ENCODE peak calls at places on chromosomes 6 and 20, in ten cellular contexts. One of them, this sample, is unnamed.

GRCh38 chr6:9583946-9584345 is 830.9 kb downstream of the TFAP2A start:
- DNase-seq in endothelial cell: no peak
- DNase-seq in kidney: no peak
- DNase-seq in GM12865: no peak
- DNase-seq in cardiac fibroblast: no peak
- DNase-seq in breast epithelium: no peak
- DNase-seq in progenitor cell of endocrine pancreas: no peak
- DNase-seq in coronary artery: no peak
- DNase-seq in body of pancreas: no peak
- DNase-seq in H1: no peak
- DNase-seq in this sample: no peak

GRCh38 chr6:124054034-124054433 is 250.4 kb downstream of the NKAIN2 start:
- DNase-seq in H1: no peak
- DNase-seq in endothelial cell: no peak
- DNase-seq in kidney: no peak
- DNase-seq in GM12865: no peak
- DNase-seq in breast epithelium: no peak
- DNase-seq in body of pancreas: no peak
- DNase-seq in progenitor cell of endocrine pancreas: no peak
- DNase-seq in cardiac fibroblast: no peak
- DNase-seq in coronary artery: no peak
- DNase-seq in this sample: no peak

GRCh38 chr6:35090734-35091133 is 50.4 kb downstream of the TCP11 start:
- DNase-seq in breast epithelium: no peak
- DNase-seq in cardiac fibroblast: no peak
- DNase-seq in endothelial cell: no peak
- DNase-seq in progenitor cell of endocrine pancreas: no peak
- DNase-seq in body of pancreas: no peak
- DNase-seq in kidney: no peak
- DNase-seq in H1: no peak
- DNase-seq in coronary artery: no peak
- DNase-seq in GM12865: no peak
- DNase-seq in this sample: no peak

GRCh38 chr6:73451166-73452106 is 661 bp downstream of the CGAS start:
- DNase-seq in body of pancreas: peak; percentile 48
- DNase-seq in endothelial cell: peak; percentile 30
- DNase-seq in cardiac fibroblast: peak; percentile 40
- DNase-seq in GM12865: peak; percentile 84
- DNase-seq in kidney: peak; percentile 77
- DNase-seq in progenitor cell of endocrine pancreas: peak; percentile 14
- DNase-seq in coronary artery: peak; percentile 81
- DNase-seq in breast epithelium: no peak
- DNase-seq in H1: peak; percentile 39
- DNase-seq in this sample: peak; percentile 56

GRCh38 chr6:109769213-109769612 is 78.1 kb downstream of the FIG4 start:
- DNase-seq in breast epithelium: no peak
- DNase-seq in coronary artery: no peak
- DNase-seq in body of pancreas: no peak
- DNase-seq in cardiac fibroblast: no peak
- DNase-seq in endothelial cell: no peak
- DNase-seq in progenitor cell of endocrine pancreas: no peak
- DNase-seq in H1: no peak
- DNase-seq in kidney: no peak
- DNase-seq in GM12865: no peak
- DNase-seq in this sample: no peak

GRCh38 chr20:4866429-4866828 is 134.9 kb downstream of the SLC23A2 start:
- DNase-seq in progenitor cell of endocrine pancreas: no peak
- DNase-seq in breast epithelium: no peak
- DNase-seq in coronary artery: no peak
- DNase-seq in cardiac fibroblast: no peak
- DNase-seq in GM12865: no peak
- DNase-seq in H1: no peak
- DNase-seq in kidney: no peak
- DNase-seq in endothelial cell: no peak
- DNase-seq in body of pancreas: no peak
- DNase-seq in this sample: no peak

GRCh38 chr6:113361014-113361645 is 496.0 kb upstream of the MARCKS start:
- DNase-seq in cardiac fibroblast: no peak
- DNase-seq in body of pancreas: no peak
- DNase-seq in coronary artery: no peak
- DNase-seq in GM12865: no peak
- DNase-seq in endothelial cell: no peak
- DNase-seq in kidney: no peak
- DNase-seq in progenitor cell of endocrine pancreas: no peak
- DNase-seq in breast epithelium: no peak
- DNase-seq in H1: no peak
- DNase-seq in this sample: peak; percentile 49

GRCh38 chr6:12275084-12275483 is 15.1 kb upstream of the EDN1 start:
- DNase-seq in GM12865: peak; percentile 26
- DNase-seq in H1: no peak
- DNase-seq in progenitor cell of endocrine pancreas: no peak
- DNase-seq in coronary artery: no peak
- DNase-seq in breast epithelium: no peak
- DNase-seq in body of pancreas: no peak
- DNase-seq in kidney: no peak
- DNase-seq in cardiac fibroblast: no peak
- DNase-seq in endothelial cell: no peak
- DNase-seq in this sample: no peak

GRCh38 chr6:90425161-90425641 is 128.6 kb upstream of the BACH2 start:
- DNase-seq in progenitor cell of endocrine pancreas: no peak
- DNase-seq in breast epithelium: no peak
- DNase-seq in coronary artery: no peak
- DNase-seq in endothelial cell: no peak
- DNase-seq in GM12865: peak; percentile 83
- DNase-seq in body of pancreas: no peak
- DNase-seq in cardiac fibroblast: no peak
- DNase-seq in H1: no peak
- DNase-seq in kidney: no peak
- DNase-seq in this sample: no peak

GRCh38 chr6:53029761-53030160 is 34.7 kb upstream of the GSTA4 start:
- DNase-seq in H1: no peak
- DNase-seq in coronary artery: no peak
- DNase-seq in progenitor cell of endocrine pancreas: no peak
- DNase-seq in cardiac fibroblast: no peak
- DNase-seq in kidney: no peak
- DNase-seq in breast epithelium: no peak
- DNase-seq in endothelial cell: no peak
- DNase-seq in GM12865: no peak
- DNase-seq in body of pancreas: no peak
- DNase-seq in this sample: no peak

GRCh38 chr20:61649879-61650200 is 397.8 kb downstream of the CDH4 start:
- DNase-seq in body of pancreas: no peak
- DNase-seq in GM12865: no peak
- DNase-seq in breast epithelium: no peak
- DNase-seq in kidney: no peak
- DNase-seq in coronary artery: no peak
- DNase-seq in cardiac fibroblast: no peak
- DNase-seq in endothelial cell: no peak
- DNase-seq in progenitor cell of endocrine pancreas: no peak
- DNase-seq in H1: no peak
- DNase-seq in this sample: no peak

GRCh38 chr6:87484491-87484890 is 11.7 kb downstream of the SLC35A1 start:
- DNase-seq in endothelial cell: no peak
- DNase-seq in GM12865: no peak
- DNase-seq in body of pancreas: no peak
- DNase-seq in cardiac fibroblast: no peak
- DNase-seq in H1: no peak
- DNase-seq in breast epithelium: no peak
- DNase-seq in kidney: no peak
- DNase-seq in progenitor cell of endocrine pancreas: no peak
- DNase-seq in coronary artery: no peak
- DNase-seq in this sample: no peak

DNA sequence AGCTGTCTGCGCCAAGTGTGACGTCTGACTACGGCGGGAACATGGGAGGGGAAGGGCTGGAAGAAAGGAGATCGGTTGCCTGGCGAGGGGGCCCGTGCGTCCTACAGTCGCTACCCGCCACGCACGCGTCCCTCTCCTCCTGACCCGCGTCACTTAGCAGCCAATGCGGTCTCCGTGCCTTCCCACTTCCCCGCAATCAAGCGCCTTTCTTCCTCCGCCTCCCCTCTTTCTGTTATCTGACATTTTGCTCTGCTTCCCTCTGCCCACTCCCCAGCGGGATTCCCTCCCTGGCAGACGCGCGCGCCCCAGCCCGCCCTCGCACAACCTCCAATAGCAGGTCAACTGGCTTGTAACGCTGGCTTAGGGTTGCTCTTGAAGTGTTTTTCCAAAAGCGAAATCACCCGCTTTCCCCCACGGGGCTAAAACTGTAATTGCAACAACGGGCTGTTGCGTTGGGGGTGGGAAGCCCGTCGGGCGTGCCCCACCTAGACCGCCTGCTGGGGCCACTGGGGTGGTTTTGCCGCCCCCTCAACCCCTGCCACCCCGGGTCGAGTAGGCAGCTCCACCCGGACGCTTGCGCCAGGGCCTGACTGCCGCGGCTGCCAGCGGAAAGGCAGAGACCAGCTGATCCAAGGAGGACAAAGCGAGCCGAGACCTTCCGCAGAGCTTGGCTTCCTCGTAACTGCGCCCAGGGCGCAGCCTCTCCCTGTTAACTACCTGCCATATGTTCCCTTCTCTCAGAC is 6.2 kb upstream of the SOX4 start:
- DNase-seq in endothelial cell: peak; percentile 70
- DNase-seq in GM12865: peak; percentile 81
- DNase-seq in coronary artery: peak; percentile 80
- DNase-seq in breast epithelium: peak; percentile 65
- DNase-seq in H1: no peak
- DNase-seq in progenitor cell of endocrine pancreas: peak; percentile 53
- DNase-seq in kidney: peak; percentile 86
- DNase-seq in body of pancreas: peak; percentile 77
- DNase-seq in cardiac fibroblast: peak; percentile 82
- DNase-seq in this sample: peak; percentile 79
- TF ChIP-seq CTCF in endothelial cell: peak; percentile 14
- TF ChIP-seq CTCF in GM12865: no peak
- TF ChIP-seq CTCF in coronary artery: no peak
- TF ChIP-seq CTCF in breast epithelium: no peak
- TF ChIP-seq CTCF in H1: no peak
- TF ChIP-seq CTCF in progenitor cell of endocrine pancreas: peak; percentile 49
- TF ChIP-seq CTCF in kidney: no peak
- TF ChIP-seq CTCF in body of pancreas: no peak
- TF ChIP-seq CTCF in cardiac fibroblast: peak; percentile 36
- TF ChIP-seq CTCF in this sample: peak; percentile 69

DNA sequence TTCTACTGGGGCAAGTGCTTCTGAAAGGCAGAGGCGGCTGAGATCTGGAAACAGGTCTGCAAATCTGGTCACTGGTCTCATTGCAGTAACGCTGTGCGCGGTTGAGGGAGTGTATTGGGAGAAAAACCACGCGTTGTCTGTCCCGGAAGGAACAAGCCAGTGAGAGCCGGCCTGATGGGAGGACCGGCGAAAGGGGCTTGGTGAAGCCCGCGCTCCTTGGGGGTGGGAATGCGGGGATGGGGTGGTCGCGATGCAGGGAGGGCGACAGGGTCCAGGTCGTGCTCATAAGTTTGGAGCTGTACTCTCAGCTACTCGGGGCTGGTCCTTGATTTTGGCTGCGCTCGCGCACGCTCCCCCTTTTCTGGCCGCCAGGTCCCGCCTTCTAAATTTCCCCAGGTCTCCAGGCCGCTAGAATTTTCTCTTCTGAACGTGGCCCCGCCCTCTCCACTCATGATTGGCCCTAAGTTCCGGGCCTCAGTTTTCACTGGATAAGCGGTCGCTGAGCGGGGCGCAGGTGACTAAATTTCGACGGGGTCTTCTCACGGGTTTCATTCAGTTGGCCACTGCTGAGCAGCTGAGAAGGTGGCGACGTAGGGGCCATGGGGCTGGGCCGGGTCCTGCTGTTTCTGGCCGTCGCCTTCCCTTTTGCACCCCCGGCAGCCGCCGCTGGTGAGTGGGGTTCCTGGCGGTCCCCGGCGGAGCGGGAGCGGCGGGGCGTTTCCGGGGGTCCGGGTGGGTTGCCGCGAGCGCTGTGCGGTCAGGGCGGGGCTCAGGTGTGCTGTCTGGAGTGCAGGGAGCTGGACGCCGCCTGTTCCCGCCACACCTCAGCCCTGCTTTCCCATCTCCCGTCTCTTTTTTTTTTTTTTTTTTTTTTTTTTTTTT is at the start of gene MICB:
- DNase-seq in H1: peak; percentile 56
- DNase-seq in progenitor cell of endocrine pancreas: peak; percentile 51
- DNase-seq in kidney: peak; percentile 90
- DNase-seq in cardiac fibroblast: peak; percentile 77
- DNase-seq in breast epithelium: peak; percentile 77
- DNase-seq in body of pancreas: peak; percentile 87
- DNase-seq in GM12865: peak; percentile 90
- DNase-seq in coronary artery: peak; percentile 86
- DNase-seq in endothelial cell: peak; percentile 55
- DNase-seq in this sample: peak; percentile 94
- TF ChIP-seq CTCF in H1: no peak
- TF ChIP-seq CTCF in progenitor cell of endocrine pancreas: no peak
- TF ChIP-seq CTCF in kidney: no peak
- TF ChIP-seq CTCF in cardiac fibroblast: no peak
- TF ChIP-seq CTCF in breast epithelium: peak; percentile 17
- TF ChIP-seq CTCF in body of pancreas: no peak
- TF ChIP-seq CTCF in GM12865: no peak
- TF ChIP-seq CTCF in coronary artery: no peak
- TF ChIP-seq CTCF in endothelial cell: no peak
- TF ChIP-seq CTCF in this sample: peak; percentile 25

DNA sequence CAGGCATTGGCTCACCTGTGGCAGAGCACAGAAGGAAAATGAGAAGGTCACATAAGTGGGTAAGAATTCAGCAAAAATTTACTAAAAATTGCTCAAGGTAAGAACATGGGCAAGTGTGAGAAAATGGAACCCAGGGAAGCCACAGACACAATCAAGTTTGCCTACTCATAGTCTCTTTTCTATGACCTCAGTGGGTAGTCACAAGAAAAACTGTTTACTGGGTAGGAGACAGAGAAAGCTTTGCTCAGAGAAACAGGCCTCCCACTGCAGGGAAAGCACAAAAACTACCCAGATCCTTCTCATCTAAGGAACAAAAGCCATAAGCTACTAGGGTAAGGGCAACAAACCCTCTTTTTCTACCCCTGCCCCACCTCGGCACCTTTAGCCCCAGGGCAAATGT is 35.2 kb downstream of the FAM184A start:
- DNase-seq in endothelial cell: no peak
- DNase-seq in breast epithelium: no peak
- DNase-seq in kidney: no peak
- DNase-seq in progenitor cell of endocrine pancreas: no peak
- DNase-seq in GM12865: no peak
- DNase-seq in body of pancreas: no peak
- DNase-seq in cardiac fibroblast: no peak
- DNase-seq in H1: no peak
- DNase-seq in coronary artery: no peak
- DNase-seq in this sample: no peak
- TF ChIP-seq CTCF in endothelial cell: no peak
- TF ChIP-seq CTCF in breast epithelium: no peak
- TF ChIP-seq CTCF in kidney: no peak
- TF ChIP-seq CTCF in progenitor cell of endocrine pancreas: no peak
- TF ChIP-seq CTCF in GM12865: no peak
- TF ChIP-seq CTCF in body of pancreas: no peak
- TF ChIP-seq CTCF in cardiac fibroblast: no peak
- TF ChIP-seq CTCF in H1: no peak
- TF ChIP-seq CTCF in coronary artery: no peak
- TF ChIP-seq CTCF in this sample: no peak

DNA sequence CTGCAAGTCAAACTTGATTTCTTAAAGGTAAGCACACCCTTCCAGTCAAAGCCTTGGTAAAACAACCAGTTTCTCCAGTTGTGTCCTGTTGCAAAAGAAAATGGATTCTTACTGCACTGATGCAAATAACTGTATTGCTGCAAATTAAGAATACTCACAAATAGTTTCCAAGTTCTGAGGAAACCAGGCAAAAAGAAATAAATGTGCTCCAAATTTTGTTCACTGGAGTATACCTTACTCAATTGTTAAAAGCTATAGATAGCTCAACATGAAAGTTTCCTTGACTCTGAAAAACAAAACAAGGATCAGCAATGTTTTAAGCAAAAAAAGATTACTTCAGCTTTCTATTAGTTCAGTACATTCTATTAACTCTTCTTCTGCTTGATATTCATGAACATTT is 75.2 kb downstream of the SLC16A10 start:
- DNase-seq in progenitor cell of endocrine pancreas: no peak
- DNase-seq in breast epithelium: no peak
- DNase-seq in body of pancreas: no peak
- DNase-seq in GM12865: no peak
- DNase-seq in cardiac fibroblast: no peak
- DNase-seq in H1: no peak
- DNase-seq in coronary artery: no peak
- DNase-seq in endothelial cell: no peak
- DNase-seq in kidney: no peak
- DNase-seq in this sample: no peak
- TF ChIP-seq CTCF in progenitor cell of endocrine pancreas: no peak
- TF ChIP-seq CTCF in breast epithelium: no peak
- TF ChIP-seq CTCF in body of pancreas: no peak
- TF ChIP-seq CTCF in GM12865: no peak
- TF ChIP-seq CTCF in cardiac fibroblast: no peak
- TF ChIP-seq CTCF in H1: no peak
- TF ChIP-seq CTCF in coronary artery: no peak
- TF ChIP-seq CTCF in endothelial cell: no peak
- TF ChIP-seq CTCF in kidney: no peak
- TF ChIP-seq CTCF in this sample: no peak

This sample was measured in Calu3.